ENCODE peak calls at places on chromosomes 7 and 10, in four cellular contexts. D is cardiac muscle cell, H is GM12865, U is fibroblast of lung. T is an unnamed sample.

GRCh38 chr7:28998110-28998509 is 40.0 kb upstream of the TRIL start:
- DNase-seq in D (peak; percentile 50), H (no peak), U (no peak), T (no peak)

GRCh38 chr10:17101257-17101909 is 28.2 kb downstream of the CUBN start:
- DNase-seq in D (no peak), H (no peak), U (no peak), T (no peak)

GRCh38 chr7:154504938-154505337 is 452.7 kb downstream of the DPP6 start:
- DNase-seq in D (peak; percentile 27), H (no peak), U (peak; percentile 2), T (no peak)

GRCh38 chr7:74294191-74294998 is 5.2 kb downstream of the CLIP2 start:
- DNase-seq in D (no peak), H (no peak), U (peak; percentile 17), T (no peak)

GRCh38 chr7:111041577-111041976 is 49.4 kb upstream of the LRRN3 start:
- DNase-seq in D (peak; percentile 61), H (no peak), U (no peak), T (no peak)

GRCh38 chr7:100378114-100378760 is 5.0 kb downstream of the PILRA start:
- DNase-seq in D (no peak), H (no peak), U (no peak), T (no peak)

GRCh38 chr10:112239347-112239746 is 43.9 kb upstream of the TECTB start:
- DNase-seq in D (no peak), H (no peak), U (no peak), T (no peak)

GRCh38 chr7:99368750-99369389 is 5.7 kb upstream of the ARPC1B start:
- DNase-seq in D (no peak), H (no peak), U (no peak), T (no peak)

GRCh38 chr7:15463801-15464761 is 97.7 kb downstream of the AGMO start:
- DNase-seq in D (no peak), H (no peak), U (no peak), T (no peak)

GRCh38 chr10:5538446-5538845 is 13.7 kb downstream of the CALML3 start:
- DNase-seq in D (no peak), H (no peak), U (peak; percentile 78), T (no peak)

GRCh38 chr10:100327007-100327700 is 2.9 kb downstream of the PKD2L1 start:
- DNase-seq in D (no peak), H (peak; percentile 89), U (peak; percentile 34), T (no peak)

GRCh38 chr7:120725376-120726039 is 132.4 kb downstream of the TSPAN12 start:
- DNase-seq in D (peak; percentile 71), H (peak; percentile 49), U (peak; percentile 37), T (no peak)

GRCh38 chr10:130901311-130902165 is 410.0 kb downstream of the TCERG1L start:
- DNase-seq in D (no peak), H (no peak), U (no peak), T (no peak)

GRCh38 chr7:26087321-26088091 is 64.5 kb upstream of the NFE2L3 start:
- DNase-seq in D (no peak), H (no peak), U (peak; percentile 3), T (no peak)

GRCh38 chr7:46658281-46658680 is 737.2 kb upstream of the IGFBP3 start:
- DNase-seq in D (no peak), H (no peak), U (peak; percentile 55), T (no peak)

GRCh38 chr10:74681917-74682627 is 144.3 kb upstream of the KAT6B start:
- DNase-seq in D (no peak), H (no peak), U (peak; percentile 5), T (no peak)

GRCh38 chr7:113831509-113831908 is 87.3 kb downstream of the PPP1R3A start:
- DNase-seq in D (no peak), H (no peak), U (no peak), T (no peak)

GRCh38 chr7:106329971-106330733 is 45.4 kb upstream of the NAMPT start:
- DNase-seq in D (no peak), H (no peak), U (peak; percentile 82), T (no peak)

GRCh38 chr10:30600005-30600404 is 29.5 kb downstream of the LYZL2 start:
- DNase-seq in D (no peak), H (peak; percentile 12), U (no peak), T (no peak)

GRCh38 chr10:73920084-73920483 is 9.2 kb downstream of the PLAU start:
- DNase-seq in D (no peak), H (peak; percentile 47), U (no peak), T (no peak)

GRCh38 chr7:5671053-5671452 is 110.4 kb downstream of the RNF216 start:
- DNase-seq in D (no peak), H (no peak), U (no peak), T (no peak)

GRCh38 chr7:129074361-129074871 is 19.5 kb upstream of the TNPO3 start:
- DNase-seq in D (no peak), H (no peak), U (no peak), T (no peak)

GRCh38 chr7:27897001-27897400 is 157.0 kb downstream of the TAX1BP1 start:
- DNase-seq in D (no peak), H (no peak), U (peak; percentile 40), T (no peak)

GRCh38 chr7:81430150-81430549 is 339.7 kb downstream of the HGF start:
- DNase-seq in D (no peak), H (no peak), U (peak; percentile 22), T (no peak)

GRCh38 chr10:30176776-30177533 is 117.6 kb upstream of the JCAD start:
- DNase-seq in D (no peak), H (no peak), U (peak; percentile 28), T (no peak)

GRCh38 chr7:42237891-42238531 is 1.0 kb upstream of the GLI3 start:
- DNase-seq in D (peak; percentile 12), H (peak; percentile 16), U (peak; percentile 69), T (peak; percentile 66)

GRCh38 chr10:76632158-76633051 is 1005.2 kb downstream of the KCNMA1 start:
- DNase-seq in D (peak; percentile 49), H (peak; percentile 19), U (peak; percentile 20), T (peak; percentile 9)

GRCh38 chr10:11035318-11035920 is 17.7 kb downstream of the CELF2 start:
- DNase-seq in D (no peak), H (no peak), U (peak; percentile 82), T (peak; percentile 45)

GRCh38 chr10:111756541-111757061 is 427.0 kb downstream of the GPAM start:
- DNase-seq in D (peak; percentile 72), H (peak; percentile 50), U (peak; percentile 0), T (peak; percentile 70)

GRCh38 chr10:43863859-43864591 is 215.3 kb upstream of the ZNF32 start:
- DNase-seq in D (no peak), H (no peak), U (peak; percentile 93), T (no peak)

GRCh38 chr10:101569838-101570763 is 18.0 kb downstream of the POLL start:
- DNase-seq in D (peak; percentile 86), H (peak; percentile 82), U (peak; percentile 48), T (peak; percentile 86)

GRCh38 chr7:151119902-151120301 is 33.6 kb downstream of the AGAP3 start:
- DNase-seq in D (no peak), H (no peak), U (no peak), T (no peak)

GRCh38 chr7:155918720-155919399 is 106.6 kb upstream of the SHH start:
- DNase-seq in D (no peak), H (no peak), U (peak; percentile 98), T (no peak)

GRCh38 chr10:105691811-105692210 is 1050.7 kb downstream of the SORCS3 start:
- DNase-seq in D (peak; percentile 75), H (peak; percentile 30), U (peak; percentile 12), T (peak; percentile 58)

GRCh38 chr7:30649717-30650116 is 32.5 kb downstream of the CRHR2 start:
- DNase-seq in D (no peak), H (no peak), U (no peak), T (no peak)

GRCh38 chr10:67606572-67606971 is 89.4 kb downstream of the CTNNA3 start:
- DNase-seq in D (no peak), H (no peak), U (peak; percentile 96), T (no peak)

GRCh38 chr7:151085691-151086620 is at the start of gene AGAP3:
- DNase-seq in D (peak; percentile 94), H (peak; percentile 81), U (peak; percentile 80), T (peak; percentile 83)

GRCh38 chr7:101870361-101871062 is 53.1 kb downstream of the CUX1 start:
- DNase-seq in D (no peak), H (no peak), U (peak; percentile 21), T (no peak)
- TF ChIP-seq CTCF in D (no peak), H (no peak), U (no peak), T (no peak)

DNA sequence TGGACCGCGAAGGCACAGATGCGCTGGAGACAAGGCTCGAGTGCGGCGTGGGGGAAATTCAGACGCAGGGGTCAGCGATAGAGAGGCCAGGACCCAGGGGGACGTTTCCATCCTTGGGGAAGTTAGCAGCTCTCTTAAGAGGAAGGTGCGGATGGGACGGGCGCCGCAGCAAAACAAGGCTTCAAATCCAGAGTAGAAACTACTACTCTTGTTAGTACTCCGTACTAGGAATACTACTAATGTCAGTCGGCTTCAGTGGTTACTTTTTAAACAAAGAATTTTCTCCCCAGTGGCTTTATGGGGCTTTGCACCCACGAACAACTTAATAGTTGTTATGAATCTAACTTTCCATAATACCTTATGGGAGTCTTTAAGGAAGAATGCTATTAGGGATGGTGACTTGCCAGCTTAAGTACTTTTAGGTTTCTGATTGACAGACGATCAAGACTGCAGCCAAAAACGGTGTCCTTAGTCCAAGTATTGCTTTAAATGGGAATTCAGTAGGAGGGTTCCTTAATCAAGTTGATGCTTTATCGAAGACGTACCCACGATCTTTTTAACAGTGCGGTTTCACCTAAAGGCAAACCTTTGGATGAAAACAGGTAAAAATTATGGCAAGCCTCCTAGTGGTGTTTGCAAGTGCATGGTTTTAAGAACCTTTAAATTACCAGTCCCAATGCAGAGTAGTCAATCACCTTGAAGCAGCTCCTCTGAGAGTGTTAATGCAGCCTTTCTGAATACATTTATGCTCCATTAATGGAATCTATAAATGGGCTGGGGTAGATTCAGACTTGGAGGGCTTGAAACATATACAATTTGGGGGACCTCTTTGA is 868 bp upstream of the IDE start:
- DNase-seq in D (no peak), H (peak; percentile 32), U (no peak), T (no peak)
- TF ChIP-seq CTCF in D (no peak), H (peak; percentile 23), U (no peak), T (peak; percentile 42)

GRCh38 chr7:45230083-45230482 is 72.5 kb downstream of the RAMP3 start:
- DNase-seq in D (no peak), H (no peak), U (no peak), T (no peak)
- TF ChIP-seq CTCF in D (no peak), H (no peak), U (no peak), T (no peak)

GRCh38 chr10:110335314-110336064 is 30.8 kb upstream of the SMNDC1 start:
- DNase-seq in D (no peak), H (no peak), U (no peak), T (no peak)

GRCh38 chr10:110337401-110337800 is 32.7 kb upstream of the SMNDC1 start:
- DNase-seq in D (no peak), H (no peak), U (no peak), T (no peak)

GRCh38 chr10:110337906-110338305 is 33.2 kb upstream of the SMNDC1 start:
- DNase-seq in D (no peak), H (no peak), U (peak; percentile 59), T (no peak)

GRCh38 chr10:110334061-110334656 is 29.4 kb upstream of the SMNDC1 start:
- DNase-seq in D (no peak), H (no peak), U (no peak), T (no peak)

GRCh38 chr10:110336111-110336721 is 31.5 kb upstream of the SMNDC1 start:
- DNase-seq in D (peak; percentile 49), H (no peak), U (peak; percentile 99), T (no peak)
- TF ChIP-seq CTCF in D (peak; percentile 20), H (no peak), U (peak; percentile 13), T (no peak)

GRCh38 chr10:36424377-36424971 is 700.9 kb upstream of the ANKRD30A start:
- DNase-seq in D (no peak), H (no peak), U (no peak), T (no peak)
- TF ChIP-seq CTCF in D (no peak), H (no peak), U (no peak), T (no peak)